ENCODE peak calls at places on chromosomes 11 and 22, in ten cellular contexts. T, Y, G, C, N, D, A, X, R and S are unnamed samples.

GRCh38 chr11:103940542-103940941 is 95.9 kb upstream of the DDI1 start:
- DNase-seq in T (no peak), Y (no peak), G (no peak), C (no peak), N (no peak), D (no peak), A (no peak), X (no peak), R (no peak), S (no peak)

GRCh38 chr22:49086606-49087157 is 741.0 kb downstream of the BRD1 start:
- DNase-seq in T (no peak), Y (no peak), G (no peak), C (no peak), N (no peak), D (no peak), A (no peak), X (no peak), R (no peak), S (no peak)

GRCh38 chr11:57711414-57712255 is at the start of gene MED19:
- DNase-seq in T (peak), Y (peak), G (peak), C (peak), N (peak), D (peak), A (peak), X (peak), R (peak), S (peak)

GRCh38 chr11:113876074-113876797 is 864 bp upstream of the USP28 start:
- DNase-seq in T (no peak), Y (no peak), G (peak), C (no peak), N (peak), D (no peak), A (no peak), X (no peak), R (no peak), S (no peak)

GRCh38 chr11:84788220-84788619 is 838.9 kb downstream of the DLG2 start:
- DNase-seq in T (no peak), Y (no peak), G (no peak), C (no peak), N (no peak), D (no peak), A (no peak), X (no peak), R (no peak), S (no peak)

GRCh38 chr11:20368441-20368840 is 4.9 kb downstream of the HTATIP2 start:
- DNase-seq in T (peak), Y (no peak), G (no peak), C (no peak), N (no peak), D (no peak), A (no peak), X (no peak), R (no peak), S (peak)

GRCh38 chr11:29263971-29264682 is 752.7 kb downstream of the KCNA4 start:
- DNase-seq in T (no peak), Y (no peak), G (no peak), C (no peak), N (no peak), D (no peak), A (no peak), X (no peak), R (no peak), S (peak)

GRCh38 chr11:134945993-134946392 is 534.0 kb upstream of the B3GAT1 start:
- DNase-seq in T (no peak), Y (no peak), G (no peak), C (no peak), N (no peak), D (no peak), A (no peak), X (peak), R (no peak), S (no peak)

GRCh38 chr11:116536416-116536815 is 236.4 kb downstream of the BUD13 start:
- DNase-seq in T (no peak), Y (no peak), G (no peak), C (no peak), N (no peak), D (no peak), A (no peak), X (no peak), R (no peak), S (no peak)

GRCh38 chr11:7874061-7874460 is 57.0 kb downstream of the OR10A6 start:
- DNase-seq in T (no peak), Y (no peak), G (no peak), C (no peak), N (no peak), D (no peak), A (no peak), X (no peak), R (no peak), S (peak)

GRCh38 chr11:85094795-85095194 is 532.3 kb downstream of the DLG2 start:
- DNase-seq in T (no peak), Y (no peak), G (no peak), C (no peak), N (no peak), D (no peak), A (no peak), X (no peak), R (no peak), S (no peak)

GRCh38 chr11:19715373-19715772 is 2.7 kb downstream of the NAV2 start:
- DNase-seq in T (no peak), Y (peak), G (no peak), C (peak), N (no peak), D (peak), A (peak), X (no peak), R (no peak), S (peak)

GRCh38 chr22:50731811-50732624 is 6.0 kb upstream of the ACR start:
- DNase-seq in T (peak), Y (peak), G (peak), C (peak), N (peak), D (peak), A (no peak), X (peak), R (no peak), S (peak)

GRCh38 chr22:35344956-35345690 is 35.8 kb upstream of the HMOX1 start:
- DNase-seq in T (no peak), Y (no peak), G (no peak), C (no peak), N (no peak), D (no peak), A (no peak), X (no peak), R (no peak), S (no peak)

GRCh38 chr11:19191530-19192169 is 10.1 kb downstream of the CSRP3 start:
- DNase-seq in T (peak), Y (no peak), G (no peak), C (no peak), N (no peak), D (peak), A (no peak), X (no peak), R (no peak), S (no peak)

GRCh38 chr11:23932485-23932898 is 564.4 kb upstream of the LUZP2 start:
- DNase-seq in T (no peak), Y (no peak), G (no peak), C (peak), N (no peak), D (no peak), A (no peak), X (no peak), R (no peak), S (peak)

GRCh38 chr11:30914143-30914762 is 328.1 kb upstream of the MPPED2 start:
- DNase-seq in T (peak), Y (peak), G (peak), C (peak), N (peak), D (peak), A (no peak), X (peak), R (peak), S (peak)

GRCh38 chr22:47043835-47044721 is 281.6 kb downstream of the TBC1D22A start:
- DNase-seq in T (peak), Y (peak), G (peak), C (peak), N (peak), D (peak), A (peak), X (peak), R (no peak), S (peak)

GRCh38 chr11:27847496-27847895 is 147.2 kb upstream of the BDNF start:
- DNase-seq in T (no peak), Y (no peak), G (no peak), C (no peak), N (no peak), D (no peak), A (no peak), X (no peak), R (no peak), S (no peak)

GRCh38 chr11:47499160-47499559 is 50.2 kb upstream of the RAPSN start:
- DNase-seq in T (no peak), Y (no peak), G (no peak), C (no peak), N (no peak), D (no peak), A (no peak), X (no peak), R (no peak), S (no peak)

GRCh38 chr11:75477614-75477935 is 44.6 kb upstream of the KLHL35 start:
- DNase-seq in T (no peak), Y (no peak), G (no peak), C (no peak), N (no peak), D (no peak), A (no peak), X (no peak), R (no peak), S (no peak)

GRCh38 chr11:70662691-70663098 is 264.4 kb downstream of the CTTN start:
- DNase-seq in T (no peak), Y (no peak), G (no peak), C (no peak), N (no peak), D (no peak), A (no peak), X (peak), R (peak), S (no peak)

GRCh38 chr11:113705871-113706654 is at the start of gene TMPRSS5:
- DNase-seq in T (no peak), Y (no peak), G (no peak), C (no peak), N (peak), D (no peak), A (no peak), X (no peak), R (peak), S (no peak)

GRCh38 chr11:134854391-134854991 is 442.4 kb upstream of the B3GAT1 start:
- DNase-seq in T (no peak), Y (no peak), G (peak), C (no peak), N (no peak), D (no peak), A (no peak), X (no peak), R (no peak), S (no peak)

GRCh38 chr22:42268852-42269406 is 1.5 kb downstream of the TCF20 start:
- DNase-seq in T (no peak), Y (no peak), G (no peak), C (no peak), N (no peak), D (peak), A (no peak), X (no peak), R (no peak), S (no peak)

GRCh38 chr22:38236786-38237185 is 35.0 kb downstream of the MAFF start:
- DNase-seq in T (no peak), Y (peak), G (no peak), C (no peak), N (no peak), D (no peak), A (no peak), X (no peak), R (no peak), S (no peak)

GRCh38 chr11:81644239-81644840 is 1089.3 kb downstream of the FAM181B start:
- DNase-seq in T (peak), Y (peak), G (peak), C (peak), N (peak), D (no peak), A (peak), X (peak), R (peak), S (peak)

GRCh38 chr11:77884186-77884828 is 63.4 kb downstream of the AAMDC start:
- DNase-seq in T (peak), Y (no peak), G (no peak), C (peak), N (no peak), D (no peak), A (no peak), X (no peak), R (no peak), S (peak)

GRCh38 chr11:30478923-30479322 is 107.2 kb downstream of the MPPED2 start:
- DNase-seq in T (no peak), Y (no peak), G (no peak), C (no peak), N (no peak), D (no peak), A (no peak), X (no peak), R (no peak), S (no peak)

GRCh38 chr22:32623943-32624342 is 149.3 kb downstream of the FBXO7 start:
- DNase-seq in T (peak), Y (no peak), G (no peak), C (peak), N (no peak), D (peak), A (no peak), X (no peak), R (no peak), S (peak)

GRCh38 chr11:100639140-100639539 is 47.9 kb upstream of the ARHGAP42 start:
- DNase-seq in T (peak), Y (no peak), G (no peak), C (peak), N (no peak), D (peak), A (peak), X (no peak), R (peak), S (peak)

GRCh38 chr22:39926175-39927152 is 25.6 kb downstream of the GRAP2 start:
- DNase-seq in T (no peak), Y (no peak), G (no peak), C (no peak), N (no peak), D (no peak), A (no peak), X (no peak), R (no peak), S (no peak)

GRCh38 chr11:112599861-112600533 is 339.3 kb upstream of the PLET1 start:
- DNase-seq in T (peak), Y (no peak), G (no peak), C (no peak), N (no peak), D (no peak), A (no peak), X (no peak), R (no peak), S (peak)

GRCh38 chr11:19853016-19853415 is 140.4 kb downstream of the NAV2 start:
- DNase-seq in T (no peak), Y (no peak), G (no peak), C (peak), N (no peak), D (no peak), A (no peak), X (no peak), R (no peak), S (no peak)

GRCh38 chr11:74714904-74715303 is 16.3 kb downstream of the CHRDL2 start:
- DNase-seq in T (no peak), Y (no peak), G (no peak), C (no peak), N (no peak), D (no peak), A (no peak), X (no peak), R (no peak), S (no peak)

GRCh38 chr22:42281706-42282251 is 11.3 kb upstream of the TCF20 start:
- DNase-seq in T (no peak), Y (no peak), G (no peak), C (no peak), N (no peak), D (no peak), A (no peak), X (no peak), R (no peak), S (no peak)

GRCh38 chr11:26331911-26332571 is at the start of gene ANO3:
- DNase-seq in T (peak), Y (peak), G (peak), C (peak), N (no peak), D (peak), A (peak), X (peak), R (peak), S (peak)

GRCh38 chr22:19868773-19869471 is 14.2 kb upstream of the GNB1L start:
- DNase-seq in T (no peak), Y (no peak), G (peak), C (no peak), N (no peak), D (peak), A (no peak), X (no peak), R (no peak), S (no peak)

GRCh38 chr22:42757475-42757874 is 36.8 kb upstream of the A4GALT start:
- DNase-seq in T (no peak), Y (no peak), G (no peak), C (no peak), N (no peak), D (no peak), A (no peak), X (peak), R (no peak), S (no peak)

GRCh38 chr11:72413914-72414628 is 20.3 kb downstream of the CLPB start:
- DNase-seq in T (peak), Y (peak), G (peak), C (peak), N (peak), D (peak), A (no peak), X (peak), R (peak), S (peak)
- TF ChIP-seq CTCF in T (peak), Y (peak), G (peak), C (peak), N (peak), D (peak), A (peak), X (peak), R (peak), S (peak)

DNA sequence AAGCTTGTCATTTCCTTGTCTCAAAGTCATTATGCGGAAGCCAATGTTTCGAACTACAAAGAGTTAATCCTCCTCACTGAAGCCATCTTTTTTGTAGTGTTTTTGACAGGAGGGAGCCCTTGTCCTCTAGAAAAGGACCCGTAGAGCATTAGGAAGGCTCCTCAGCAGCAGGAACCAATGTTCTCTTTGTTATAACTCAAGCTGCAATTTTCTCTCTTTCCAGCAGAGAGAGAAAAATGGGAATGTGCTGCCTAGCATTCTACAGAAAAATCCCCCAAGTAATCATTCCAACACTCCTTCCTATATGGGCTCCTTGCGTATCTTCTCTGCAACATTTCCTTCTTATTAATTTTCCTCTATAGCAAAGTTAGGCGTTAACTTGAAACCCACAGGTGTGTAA is 30.6 kb downstream of the SC5D start:
- DNase-seq in T (no peak), Y (no peak), G (no peak), C (no peak), N (no peak), D (no peak), A (no peak), X (peak), R (no peak), S (no peak)
- TF ChIP-seq CTCF in T (no peak), Y (no peak), G (no peak), C (no peak), N (no peak), D (no peak), A (peak), X (peak), R (no peak), S (no peak)

DNA sequence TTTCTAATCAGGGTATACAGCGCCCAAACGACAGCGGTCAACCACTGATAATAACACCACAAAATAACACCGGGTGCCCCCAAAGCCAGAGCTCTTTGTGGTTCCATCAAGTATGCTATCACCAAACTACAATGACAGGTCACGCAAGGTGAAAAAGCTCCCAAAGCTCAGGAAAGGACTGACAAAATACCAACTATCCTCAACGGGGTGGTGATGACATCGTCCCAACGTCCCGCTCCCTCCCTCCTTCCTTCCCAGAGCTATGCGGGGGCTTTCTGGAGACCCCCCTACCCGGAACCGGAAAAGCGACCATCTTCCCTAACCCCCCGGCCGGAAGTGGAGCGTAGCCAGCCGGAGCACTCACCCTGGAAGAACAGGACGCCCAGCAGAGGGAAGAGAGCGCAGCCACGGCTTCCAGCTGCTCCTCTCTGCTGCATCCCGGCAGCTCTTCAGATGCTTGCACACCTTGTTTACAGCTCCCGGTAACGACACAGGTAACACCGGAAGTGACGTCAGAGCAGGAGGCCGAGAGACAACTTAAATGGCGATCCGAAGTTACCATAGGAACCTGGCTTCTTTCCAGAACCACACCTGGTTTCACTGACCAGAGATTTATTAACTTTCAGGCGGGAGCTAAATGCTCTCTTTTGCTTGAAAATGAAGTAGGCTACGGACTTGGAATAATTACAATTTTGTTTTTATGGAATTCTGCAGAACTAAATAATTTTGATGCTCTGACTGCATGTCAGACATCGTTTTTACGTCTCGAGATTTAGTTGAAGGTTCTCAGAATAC is at the start of gene MPZL3:
- DNase-seq in T (peak), Y (peak), G (peak), C (peak), N (peak), D (peak), A (no peak), X (peak), R (peak), S (peak)
- TF ChIP-seq CTCF in T (no peak), Y (peak), G (no peak), C (no peak), N (no peak), D (no peak), A (no peak), X (no peak), R (no peak), S (no peak)

GRCh38 chr11:10072841-10073240 is 221.2 kb downstream of the SBF2 start:
- DNase-seq in T (no peak), Y (no peak), G (no peak), C (no peak), N (no peak), D (no peak), A (no peak), X (no peak), R (no peak), S (no peak)

GRCh38 chr11:10072142-10072541 is 221.9 kb downstream of the SBF2 start:
- DNase-seq in T (no peak), Y (no peak), G (no peak), C (peak), N (no peak), D (no peak), A (no peak), X (no peak), R (no peak), S (no peak)

GRCh38 chr11:10075141-10075540 is 218.9 kb downstream of the SBF2 start:
- DNase-seq in T (no peak), Y (no peak), G (no peak), C (no peak), N (no peak), D (no peak), A (no peak), X (no peak), R (no peak), S (no peak)

GRCh38 chr11:10080134-10080533 is 213.9 kb downstream of the SBF2 start:
- DNase-seq in T (no peak), Y (no peak), G (no peak), C (no peak), N (no peak), D (no peak), A (no peak), X (no peak), R (no peak), S (no peak)

DNA sequence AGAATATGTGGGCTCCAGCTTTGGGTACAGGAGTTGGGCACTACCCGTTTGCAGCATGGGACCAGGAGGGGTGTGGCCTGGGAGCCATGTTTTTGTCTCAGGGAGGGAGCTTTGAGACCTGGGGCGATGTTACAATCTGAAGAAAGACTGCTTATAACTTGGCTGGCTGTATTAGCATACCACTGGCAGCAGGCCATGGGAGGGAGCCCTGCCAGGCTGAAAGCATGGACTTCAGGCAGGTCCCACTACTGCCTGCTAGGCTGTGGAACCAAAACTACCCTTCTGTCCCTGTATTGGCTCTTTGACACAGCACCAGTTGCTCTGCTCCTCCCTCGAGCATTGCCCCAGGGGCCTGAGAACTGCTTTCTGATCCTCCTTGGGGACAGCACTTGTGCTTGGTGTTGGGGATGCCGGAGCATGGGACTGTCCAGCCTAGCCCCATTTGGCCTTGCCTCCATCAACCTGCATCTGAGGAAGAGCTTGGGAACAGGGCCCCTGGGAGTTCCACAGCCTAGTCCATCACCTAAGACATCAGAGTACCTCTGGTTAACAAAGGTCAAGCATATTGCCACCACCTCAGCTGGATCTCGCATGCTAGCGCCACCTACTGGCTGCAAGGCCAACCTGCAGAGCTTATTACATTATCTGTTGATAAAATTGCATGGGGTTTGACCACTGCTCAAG is 217.4 kb downstream of the SBF2 start:
- DNase-seq in T (peak), Y (peak), G (peak), C (peak), N (peak), D (peak), A (no peak), X (peak), R (peak), S (peak)
- TF ChIP-seq CTCF in T (no peak), Y (peak), G (peak), C (peak), N (peak), D (peak), A (peak), X (peak), R (peak), S (peak)

GRCh38 chr11:124761301-124762021 is 629 bp downstream of the ESAM start:
- DNase-seq in T (no peak), Y (no peak), G (peak), C (no peak), N (no peak), D (no peak), A (no peak), X (peak), R (no peak), S (no peak)
- TF ChIP-seq CTCF in T (no peak), Y (no peak), G (peak), C (no peak), N (no peak), D (no peak), A (no peak), X (no peak), R (no peak), S (no peak)